ENCODE peak calls at places on chromosomes 5 and 9, in seven cellular contexts. H, Z, X, C, T, S and P are unnamed samples.

GRCh38 chr5:107743357-107744000 is 72.7 kb upstream of the EFNA5 start:
- DNase-seq in H (peak; percentile 44), Z (no peak), X (no peak), C (no peak), T (no peak), S (no peak), P (no peak)

GRCh38 chr9:91246842-91247241 is 114.9 kb downstream of the AUH start:
- DNase-seq in H (peak; percentile 42), Z (no peak), X (no peak), C (peak; percentile 65), T (no peak), S (no peak), P (no peak)

GRCh38 chr5:122156724-122157325 is 27.5 kb downstream of the ZNF474 start:
- DNase-seq in H (peak; percentile 42), Z (no peak), X (no peak), C (no peak), T (no peak), S (no peak), P (peak; percentile 27)

GRCh38 chr9:4228606-4229005 is 71.3 kb downstream of the GLIS3 start:
- DNase-seq in H (peak; percentile 20), Z (no peak), X (no peak), C (no peak), T (no peak), S (no peak), P (peak; percentile 54)

GRCh38 chr5:38796000-38796738 is 49.6 kb upstream of the OSMR start:
- DNase-seq in H (peak; percentile 54), Z (no peak), X (no peak), C (peak; percentile 90), T (no peak), S (no peak), P (peak; percentile 19)

GRCh38 chr5:146722361-146722779 is 156.2 kb downstream of the PPP2R2B start:
- DNase-seq in H (no peak), Z (no peak), X (no peak), C (no peak), T (no peak), S (no peak), P (no peak)

GRCh38 chr9:116447914-116448313 is 239.2 kb upstream of the TRIM32 start:
- DNase-seq in H (no peak), Z (no peak), X (no peak), C (no peak), T (no peak), S (no peak), P (no peak)

GRCh38 chr5:118968925-118969375 is 19.4 kb downstream of the DTWD2 start:
- DNase-seq in H (no peak), Z (no peak), X (no peak), C (no peak), T (no peak), S (peak; percentile 46), P (no peak)

GRCh38 chr9:105694848-105695581 is 674 bp downstream of the TMEM38B start:
- DNase-seq in H (peak; percentile 51), Z (peak; percentile 11), X (no peak), C (peak; percentile 90), T (peak; percentile 62), S (peak; percentile 78), P (peak; percentile 62)

GRCh38 chr5:59069438-59070079 is 486.7 kb downstream of the RAB3C start:
- DNase-seq in H (no peak), Z (no peak), X (no peak), C (no peak), T (no peak), S (no peak), P (peak; percentile 78)

GRCh38 chr5:61010759-61011460 is 65.9 kb downstream of the NDUFAF2 start:
- DNase-seq in H (no peak), Z (no peak), X (no peak), C (peak; percentile 25), T (no peak), S (no peak), P (no peak)

GRCh38 chr9:10396641-10397040 is 216.2 kb downstream of the PTPRD start:
- DNase-seq in H (no peak), Z (no peak), X (no peak), C (no peak), T (no peak), S (no peak), P (no peak)

GRCh38 chr9:24765025-24765756 is 219.5 kb upstream of the IZUMO3 start:
- DNase-seq in H (no peak), Z (no peak), X (no peak), C (peak; percentile 28), T (no peak), S (no peak), P (no peak)

GRCh38 chr9:96668868-96669534 is 13.9 kb upstream of the PRXL2C start:
- DNase-seq in H (no peak), Z (no peak), X (no peak), C (no peak), T (no peak), S (no peak), P (no peak)

GRCh38 chr5:160835376-160835775 is 16.6 kb downstream of the ATP10B start:
- DNase-seq in H (no peak), Z (no peak), X (no peak), C (no peak), T (no peak), S (no peak), P (peak; percentile 97)

GRCh38 chr9:114906922-114907571 is 23.3 kb downstream of the TNFSF8 start:
- DNase-seq in H (peak; percentile 26), Z (no peak), X (no peak), C (no peak), T (no peak), S (peak; percentile 65), P (peak; percentile 10)

GRCh38 chr5:142222235-142222880 is 102.5 kb downstream of the SPRY4 start:
- DNase-seq in H (no peak), Z (no peak), X (no peak), C (no peak), T (peak; percentile 30), S (no peak), P (no peak)

GRCh38 chr9:110175275-110175968 is 32.5 kb downstream of the C9orf152 start:
- DNase-seq in H (no peak), Z (no peak), X (no peak), C (no peak), T (no peak), S (no peak), P (no peak)

GRCh38 chr5:10293907-10294662 is 13.6 kb downstream of the CMBL start:
- DNase-seq in H (no peak), Z (no peak), X (no peak), C (no peak), T (no peak), S (no peak), P (no peak)

GRCh38 chr9:135611875-135612209 is 27.5 kb downstream of the GLT6D1 start:
- DNase-seq in H (no peak), Z (no peak), X (no peak), C (no peak), T (no peak), S (no peak), P (no peak)

GRCh38 chr5:40738502-40738901 is 17.3 kb downstream of the TTC33 start:
- DNase-seq in H (no peak), Z (no peak), X (no peak), C (no peak), T (no peak), S (no peak), P (no peak)

GRCh38 chr5:166358127-166358840 is 1933.2 kb upstream of the WWC1 start:
- DNase-seq in H (no peak), Z (no peak), X (no peak), C (no peak), T (no peak), S (no peak), P (no peak)

GRCh38 chr9:77598510-77598909 is 49.6 kb downstream of the GNA14 start:
- DNase-seq in H (peak; percentile 11), Z (no peak), X (no peak), C (no peak), T (no peak), S (no peak), P (no peak)

GRCh38 chr5:74179183-74179582 is 461.3 kb downstream of the ENC1 start:
- DNase-seq in H (no peak), Z (no peak), X (no peak), C (no peak), T (no peak), S (peak; percentile 51), P (peak; percentile 7)

GRCh38 chr9:21479152-21479702 is 2.9 kb downstream of the IFNE start:
- DNase-seq in H (no peak), Z (no peak), X (no peak), C (no peak), T (no peak), S (no peak), P (no peak)

GRCh38 chr9:126515873-126516505 is 97.7 kb upstream of the LMX1B start:
- DNase-seq in H (no peak), Z (no peak), X (no peak), C (no peak), T (no peak), S (peak; percentile 52), P (no peak)

GRCh38 chr5:172188033-172188892 is at the start of gene STK10:
- DNase-seq in H (peak; percentile 95), Z (peak; percentile 81), X (peak; percentile 48), C (peak; percentile 96), T (peak; percentile 96), S (peak; percentile 94), P (peak; percentile 89)

GRCh38 chr9:136617746-136618577 is 44.8 kb upstream of the EGFL7 start:
- DNase-seq in H (no peak), Z (no peak), X (no peak), C (no peak), T (no peak), S (no peak), P (no peak)

GRCh38 chr9:132946624-132947295 is 2.3 kb upstream of the TSC1 start:
- DNase-seq in H (no peak), Z (no peak), X (no peak), C (no peak), T (no peak), S (no peak), P (peak; percentile 22)

GRCh38 chr9:126615251-126615790 is 1.6 kb downstream of the LMX1B start:
- DNase-seq in H (no peak), Z (no peak), X (no peak), C (no peak), T (peak; percentile 39), S (peak; percentile 67), P (no peak)

GRCh38 chr9:37944266-37944650 is 40.3 kb upstream of the SLC25A51 start:
- DNase-seq in H (no peak), Z (no peak), X (no peak), C (peak; percentile 19), T (no peak), S (no peak), P (no peak)

GRCh38 chr9:81804306-81804705 is 115.0 kb upstream of the TLE1 start:
- DNase-seq in H (no peak), Z (no peak), X (no peak), C (no peak), T (no peak), S (no peak), P (no peak)